ENCODE peak calls at places on chromosomes 16 and 17, in five cellular contexts. One of them, this sample, is unnamed.

GRCh38 chr16:10669791-10670190 is 24.9 kb downstream of the TEKT5 start:
- DNase-seq in A549: no peak
- DNase-seq in IMR-90: no peak
- DNase-seq in cardiac fibroblast: no peak
- DNase-seq in AG09309: no peak
- DNase-seq in this sample: no peak

GRCh38 chr17:17740627-17741237 is 59.5 kb downstream of the RAI1 start:
- DNase-seq in A549: no peak
- DNase-seq in IMR-90: no peak
- DNase-seq in cardiac fibroblast: no peak
- DNase-seq in AG09309: no peak
- DNase-seq in this sample: no peak

GRCh38 chr16:83117810-83118209 is 491.0 kb downstream of the CDH13 start:
- DNase-seq in A549: no peak
- DNase-seq in IMR-90: no peak
- DNase-seq in cardiac fibroblast: no peak
- DNase-seq in AG09309: no peak
- DNase-seq in this sample: no peak

GRCh38 chr16:17304124-17304813 is 166.5 kb downstream of the XYLT1 start:
- DNase-seq in A549: no peak
- DNase-seq in IMR-90: peak
- DNase-seq in cardiac fibroblast: no peak
- DNase-seq in AG09309: no peak
- DNase-seq in this sample: no peak

GRCh38 chr17:13883659-13884058 is 185.6 kb upstream of the COX10 start:
- DNase-seq in A549: no peak
- DNase-seq in IMR-90: no peak
- DNase-seq in cardiac fibroblast: no peak
- DNase-seq in AG09309: no peak
- DNase-seq in this sample: no peak

GRCh38 chr17:40330850-40331470 is 22.0 kb downstream of the RARA start:
- DNase-seq in A549: no peak
- DNase-seq in IMR-90: no peak
- DNase-seq in cardiac fibroblast: no peak
- DNase-seq in AG09309: no peak
- DNase-seq in this sample: no peak

GRCh38 chr17:48310748-48311213 is 119.2 kb downstream of the SKAP1 start:
- DNase-seq in A549: no peak
- DNase-seq in IMR-90: no peak
- DNase-seq in cardiac fibroblast: no peak
- DNase-seq in AG09309: no peak
- DNase-seq in this sample: no peak

GRCh38 chr17:12637745-12638651 is 27.7 kb upstream of the MYOCD start:
- DNase-seq in A549: no peak
- DNase-seq in IMR-90: no peak
- DNase-seq in cardiac fibroblast: no peak
- DNase-seq in AG09309: no peak
- DNase-seq in this sample: no peak

GRCh38 chr17:66446419-66446818 is 144.0 kb downstream of the PRKCA start:
- DNase-seq in A549: no peak
- DNase-seq in IMR-90: no peak
- DNase-seq in cardiac fibroblast: no peak
- DNase-seq in AG09309: no peak
- DNase-seq in this sample: no peak

DNA sequence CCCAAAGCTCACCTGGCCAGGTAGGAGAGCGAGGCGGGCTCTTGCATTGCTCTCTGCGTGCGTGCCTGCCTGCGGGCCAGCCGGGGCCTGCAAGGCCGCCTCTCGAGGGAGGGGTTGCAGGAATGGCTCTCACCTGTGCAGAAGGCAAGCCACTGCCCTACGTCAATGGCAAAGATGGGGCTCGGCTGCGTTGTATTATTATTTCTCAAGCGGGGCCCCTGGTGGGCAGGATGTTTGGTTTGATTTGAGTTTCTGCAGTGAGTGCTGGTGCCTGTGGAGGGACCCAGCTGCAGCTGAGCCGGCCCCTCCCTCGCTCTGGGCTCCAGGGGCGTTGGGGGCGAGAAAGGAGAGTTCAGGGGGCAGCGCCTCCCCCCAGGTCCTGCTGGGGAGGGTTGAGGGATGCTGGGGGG is 338.6 kb downstream of the SEC14L1 start:
- DNase-seq in A549: no peak
- DNase-seq in IMR-90: no peak
- DNase-seq in cardiac fibroblast: no peak
- DNase-seq in AG09309: no peak
- DNase-seq in this sample: no peak
- TF ChIP-seq CTCF in A549: no peak
- TF ChIP-seq CTCF in IMR-90: no peak
- TF ChIP-seq CTCF in cardiac fibroblast: no peak
- TF ChIP-seq CTCF in AG09309: no peak
- TF ChIP-seq CTCF in this sample: no peak

GRCh38 chr17:41777157-41777578 is 9.3 kb downstream of the JUP start:
- DNase-seq in A549: peak
- DNase-seq in IMR-90: no peak
- DNase-seq in cardiac fibroblast: no peak
- DNase-seq in AG09309: no peak
- DNase-seq in this sample: no peak
- TF ChIP-seq CTCF in A549: peak
- TF ChIP-seq CTCF in IMR-90: no peak
- TF ChIP-seq CTCF in cardiac fibroblast: peak
- TF ChIP-seq CTCF in AG09309: peak
- TF ChIP-seq CTCF in this sample: peak

DNA sequence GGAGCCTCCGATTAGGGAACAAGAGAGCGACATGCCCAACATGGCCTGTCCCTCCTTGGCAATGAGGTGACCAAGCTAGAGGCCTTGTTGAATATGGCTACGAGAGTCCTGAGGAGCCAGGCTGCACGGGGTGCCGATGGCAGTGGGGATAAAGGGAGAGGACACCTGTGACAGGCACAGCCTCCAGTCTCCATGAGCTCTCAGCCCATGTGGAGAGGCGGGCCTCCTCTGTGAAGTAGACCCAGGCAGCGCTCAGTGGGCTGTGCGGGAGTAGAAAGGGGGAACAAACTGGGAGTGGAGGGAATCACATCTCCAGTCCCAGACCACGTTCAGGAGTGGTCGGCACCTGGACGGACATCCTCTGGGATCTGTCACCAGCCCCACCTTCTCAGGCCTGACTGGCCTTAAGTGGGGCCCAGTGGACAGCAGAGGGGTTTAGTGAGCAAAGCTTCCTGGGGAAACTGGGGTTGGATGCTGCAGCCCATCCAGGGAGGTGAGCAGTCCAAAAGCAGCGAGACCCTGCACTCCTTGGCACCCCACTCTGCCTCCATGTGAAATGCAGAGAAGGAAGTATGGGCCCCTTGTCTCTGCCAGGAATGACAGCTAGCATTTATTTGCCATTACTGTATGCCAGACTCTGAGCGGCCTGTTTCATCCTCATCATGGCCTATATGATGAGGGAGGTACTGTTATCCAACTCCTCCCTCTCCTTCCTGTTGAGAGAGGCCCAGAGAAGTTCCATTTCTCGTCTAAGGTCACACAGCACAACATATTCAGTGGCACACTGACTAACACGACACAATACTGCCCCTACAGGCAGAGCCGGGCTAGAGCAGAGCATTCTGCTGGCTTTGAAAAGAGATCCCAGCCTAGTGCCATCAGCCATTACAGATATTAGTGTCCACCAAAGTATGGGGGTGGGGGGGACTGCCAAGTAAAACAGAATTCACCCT is 4.5 kb upstream of the TMEM92 start:
- DNase-seq in A549: peak
- DNase-seq in IMR-90: peak
- DNase-seq in cardiac fibroblast: peak
- DNase-seq in AG09309: no peak
- DNase-seq in this sample: no peak
- TF ChIP-seq CTCF in A549: peak
- TF ChIP-seq CTCF in IMR-90: peak
- TF ChIP-seq CTCF in cardiac fibroblast: peak
- TF ChIP-seq CTCF in AG09309: peak
- TF ChIP-seq CTCF in this sample: peak

DNA sequence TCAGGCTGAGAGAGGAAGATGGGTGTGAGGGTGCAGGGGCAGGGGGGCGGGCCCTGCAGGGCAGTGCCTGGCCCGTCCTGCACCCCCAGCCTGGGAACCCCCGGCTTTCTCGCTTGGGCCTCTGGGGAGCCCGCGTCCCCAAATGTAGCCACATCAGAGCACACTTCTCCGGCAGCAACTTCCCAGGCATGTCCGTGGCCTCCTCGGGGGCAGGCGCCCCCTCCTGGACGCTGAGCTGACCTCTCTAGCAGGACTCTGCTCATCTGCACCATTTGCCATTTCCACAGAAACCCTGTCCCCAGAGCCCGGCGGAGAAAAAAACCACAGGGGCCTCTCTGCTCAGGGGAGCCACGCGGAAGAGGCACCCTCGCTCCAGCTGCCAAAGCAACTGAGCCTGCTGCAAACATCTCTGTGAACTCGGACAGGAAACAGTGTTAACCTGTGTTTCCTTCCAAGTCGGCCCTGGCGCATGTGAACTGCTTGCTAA is 63.4 kb downstream of the KLHDC4 start:
- DNase-seq in A549: peak
- DNase-seq in IMR-90: peak
- DNase-seq in cardiac fibroblast: peak
- DNase-seq in AG09309: no peak
- DNase-seq in this sample: no peak
- TF ChIP-seq CTCF in A549: peak
- TF ChIP-seq CTCF in IMR-90: peak
- TF ChIP-seq CTCF in cardiac fibroblast: peak
- TF ChIP-seq CTCF in AG09309: peak
- TF ChIP-seq CTCF in this sample: no peak

DNA sequence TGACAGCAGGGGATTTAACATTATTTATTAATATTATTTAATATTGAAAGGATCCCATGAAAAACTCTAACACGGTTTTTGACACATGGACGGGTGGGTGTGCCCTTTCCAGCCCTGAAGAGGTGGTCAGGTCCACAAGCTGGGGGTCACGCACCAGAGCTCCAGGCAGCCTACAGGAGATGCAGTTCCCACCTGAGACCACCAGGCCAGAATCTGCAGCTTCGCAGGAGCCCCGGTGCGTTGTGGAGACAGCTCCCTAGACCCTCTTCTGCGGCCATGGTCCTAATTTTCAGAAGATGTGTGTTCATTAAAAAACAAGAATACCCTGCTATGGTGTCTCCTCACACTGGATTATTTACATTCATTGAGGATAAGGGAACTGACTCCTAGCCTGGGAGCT is 331.1 kb downstream of the C16orf95 start:
- DNase-seq in A549: no peak
- DNase-seq in IMR-90: no peak
- DNase-seq in cardiac fibroblast: no peak
- DNase-seq in AG09309: no peak
- DNase-seq in this sample: no peak
- TF ChIP-seq CTCF in A549: no peak
- TF ChIP-seq CTCF in IMR-90: no peak
- TF ChIP-seq CTCF in cardiac fibroblast: peak
- TF ChIP-seq CTCF in AG09309: no peak
- TF ChIP-seq CTCF in this sample: no peak

DNA sequence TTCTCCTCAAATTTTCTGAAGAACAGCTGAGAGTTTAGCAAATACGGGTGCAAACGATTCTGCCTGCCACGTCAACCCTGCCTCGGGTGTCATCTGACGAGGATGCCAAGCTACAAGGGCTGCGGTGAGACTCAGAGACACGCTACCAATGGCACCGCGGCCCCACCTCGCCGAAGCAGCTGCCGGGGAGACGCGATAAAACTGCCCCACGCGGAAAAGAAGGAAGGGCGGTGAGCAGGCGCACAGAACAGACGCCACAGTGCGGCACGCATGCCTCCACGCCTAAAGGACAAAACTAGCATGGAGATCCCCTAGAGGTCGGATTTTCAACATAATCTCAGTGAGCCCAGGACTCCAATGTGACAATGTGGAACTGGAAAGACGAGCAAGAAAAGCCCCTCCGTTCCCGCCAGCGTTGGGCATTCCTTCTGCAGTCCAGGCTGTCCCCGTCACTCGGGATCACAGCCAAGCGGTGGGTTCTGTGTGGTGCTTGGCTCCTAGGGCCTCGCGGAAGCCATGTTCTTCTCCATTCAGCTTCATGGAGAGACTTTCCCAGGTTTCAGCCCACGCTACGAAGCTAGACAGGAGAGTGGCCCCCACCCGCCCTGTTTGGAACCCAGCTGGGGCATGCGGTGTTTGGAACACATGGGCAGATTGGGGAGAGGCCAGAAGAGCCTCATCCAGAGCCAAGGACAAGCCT is 5.9 kb downstream of the LMF1 start:
- DNase-seq in A549: no peak
- DNase-seq in IMR-90: no peak
- DNase-seq in cardiac fibroblast: no peak
- DNase-seq in AG09309: peak
- DNase-seq in this sample: no peak
- TF ChIP-seq CTCF in A549: no peak
- TF ChIP-seq CTCF in IMR-90: no peak
- TF ChIP-seq CTCF in cardiac fibroblast: no peak
- TF ChIP-seq CTCF in AG09309: peak
- TF ChIP-seq CTCF in this sample: no peak

GRCh38 chr16:1539720-1540555 is 6.5 kb downstream of the TMEM204 start:
- DNase-seq in A549: no peak
- DNase-seq in IMR-90: no peak
- DNase-seq in cardiac fibroblast: no peak
- DNase-seq in AG09309: no peak
- DNase-seq in this sample: no peak

GRCh38 chr16:1537138-1537577 is 3.7 kb downstream of the TMEM204 start:
- DNase-seq in A549: no peak
- DNase-seq in IMR-90: no peak
- DNase-seq in cardiac fibroblast: no peak
- DNase-seq in AG09309: no peak
- DNase-seq in this sample: no peak

GRCh38 chr16:1540556-1540855 is 7.0 kb downstream of the TMEM204 start:
- DNase-seq in A549: no peak
- DNase-seq in IMR-90: no peak
- DNase-seq in cardiac fibroblast: no peak
- DNase-seq in AG09309: no peak
- DNase-seq in this sample: no peak

GRCh38 chr16:1537763-1538289 is 4.4 kb downstream of the TMEM204 start:
- DNase-seq in A549: no peak
- DNase-seq in IMR-90: no peak
- DNase-seq in cardiac fibroblast: no peak
- DNase-seq in AG09309: no peak
- DNase-seq in this sample: no peak

GRCh38 chr16:1538804-1539520 is 5.5 kb downstream of the TMEM204 start:
- DNase-seq in A549: no peak
- DNase-seq in IMR-90: no peak
- DNase-seq in cardiac fibroblast: no peak
- DNase-seq in AG09309: no peak
- DNase-seq in this sample: no peak
- TF ChIP-seq CTCF in A549: peak
- TF ChIP-seq CTCF in IMR-90: no peak
- TF ChIP-seq CTCF in cardiac fibroblast: no peak
- TF ChIP-seq CTCF in AG09309: no peak
- TF ChIP-seq CTCF in this sample: no peak

DNA sequence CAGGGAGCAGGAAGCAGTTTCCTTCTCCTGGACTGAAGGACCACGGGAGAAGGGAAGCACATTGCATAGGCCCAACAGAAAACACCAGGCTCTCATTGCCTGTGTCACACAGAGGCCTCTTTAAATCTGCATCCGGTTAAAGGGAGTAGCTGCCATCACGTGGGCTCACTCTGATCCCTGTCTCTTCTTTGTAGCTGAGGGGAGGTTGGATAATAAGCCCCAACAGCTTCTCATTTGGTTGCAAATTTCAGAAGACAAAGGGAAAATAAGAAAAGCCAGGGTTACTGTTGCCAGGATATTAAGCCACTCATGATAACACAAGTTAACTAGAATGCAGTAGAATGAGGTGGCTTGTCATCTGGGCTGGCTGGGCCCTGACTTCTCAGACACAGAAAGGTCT is 325.2 kb upstream of the ERCC4 start:
- DNase-seq in A549: no peak
- DNase-seq in IMR-90: no peak
- DNase-seq in cardiac fibroblast: no peak
- DNase-seq in AG09309: no peak
- DNase-seq in this sample: no peak
- TF ChIP-seq CTCF in A549: no peak
- TF ChIP-seq CTCF in IMR-90: no peak
- TF ChIP-seq CTCF in cardiac fibroblast: no peak
- TF ChIP-seq CTCF in AG09309: no peak
- TF ChIP-seq CTCF in this sample: no peak

This sample was measured in thoracic aorta.